ENCODE peak calls at places on chromosome 22, in six cellular contexts. X is HEK293T, S is A549, W is K562, D is GM12878, Z is HepG2. A is an unnamed sample.

GRCh38 chr22:49302530-49302929 is 525.1 kb downstream of the BRD1 start:
- DNase-seq in X (no peak), S (no peak), W (no peak), D (no peak), Z (no peak), A (no peak)

GRCh38 chr22:27283714-27284113 is 517.8 kb downstream of the MN1 start:
- DNase-seq in X (peak), S (no peak), W (peak), D (no peak), Z (no peak), A (peak)

GRCh38 chr22:37154925-37155712 is 5.4 kb upstream of the IL2RB start:
- DNase-seq in X (no peak), S (no peak), W (no peak), D (no peak), Z (no peak), A (no peak)

GRCh38 chr22:37681556-37682049 is 4.5 kb upstream of the NOL12 start:
- DNase-seq in X (peak), S (no peak), W (peak), D (no peak), Z (peak), A (peak)

GRCh38 chr22:35930933-35931332 is 97.7 kb downstream of the RBFOX2 start:
- DNase-seq in X (peak), S (peak), W (peak), D (peak), Z (peak), A (peak)

GRCh38 chr22:29202231-29203192 is 3.2 kb upstream of the EMID1 start:
- DNase-seq in X (no peak), S (peak), W (peak), D (peak), Z (peak), A (peak)

GRCh38 chr22:31134688-31135087 is 5.6 kb downstream of the PLA2G3 start:
- DNase-seq in X (no peak), S (no peak), W (no peak), D (no peak), Z (no peak), A (no peak)

GRCh38 chr22:41998361-41999261 is at the start of gene WBP2NL:
- DNase-seq in X (peak), S (peak), W (peak), D (peak), Z (no peak), A (peak)

GRCh38 chr22:37503850-37504249 is 15.4 kb downstream of the CARD10 start:
- DNase-seq in X (no peak), S (peak), W (no peak), D (no peak), Z (peak), A (no peak)

GRCh38 chr22:26702906-26703830 is 45.8 kb downstream of the MIAT start:
- DNase-seq in X (no peak), S (no peak), W (no peak), D (no peak), Z (no peak), A (peak)

GRCh38 chr22:18024276-18024939 is at the start of gene MICAL3:
- DNase-seq in X (peak), S (peak), W (peak), D (no peak), Z (no peak), A (peak)

DNA sequence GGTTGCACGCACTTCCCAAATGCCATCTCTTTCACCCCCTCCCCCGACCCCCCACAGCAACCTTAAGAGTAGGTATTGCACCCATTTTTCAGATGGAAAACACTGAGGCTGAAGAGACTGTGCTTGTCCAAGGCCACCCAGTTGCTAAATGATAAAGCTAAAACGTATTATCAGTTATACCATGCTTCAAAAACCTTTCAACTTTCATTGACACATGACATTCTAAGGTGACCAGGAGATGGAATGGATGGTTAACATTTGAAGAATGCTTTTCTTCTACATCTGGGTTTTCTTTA is 4.0 kb downstream of the TIMP3 start:
- DNase-seq in X (no peak), S (no peak), W (no peak), D (no peak), Z (no peak), A (no peak)
- TF ChIP-seq BHLHE40 in X (no peak), S (no peak), W (no peak), D (no peak), Z (no peak), A (no peak)

GRCh38 chr22:40531951-40532900 is 104.3 kb downstream of the MRTFA start:
- DNase-seq in X (no peak), S (no peak), W (no peak), D (no peak), Z (no peak), A (no peak)

GRCh38 chr22:40534379-40535188 is 101.9 kb downstream of the MRTFA start:
- DNase-seq in X (no peak), S (no peak), W (peak), D (peak), Z (no peak), A (peak)

GRCh38 chr22:40535189-40535512 is 101.4 kb downstream of the MRTFA start:
- DNase-seq in X (no peak), S (no peak), W (no peak), D (no peak), Z (no peak), A (no peak)

GRCh38 chr22:40535642-40536041 is 100.9 kb downstream of the MRTFA start:
- DNase-seq in X (no peak), S (no peak), W (no peak), D (no peak), Z (no peak), A (no peak)

DNA sequence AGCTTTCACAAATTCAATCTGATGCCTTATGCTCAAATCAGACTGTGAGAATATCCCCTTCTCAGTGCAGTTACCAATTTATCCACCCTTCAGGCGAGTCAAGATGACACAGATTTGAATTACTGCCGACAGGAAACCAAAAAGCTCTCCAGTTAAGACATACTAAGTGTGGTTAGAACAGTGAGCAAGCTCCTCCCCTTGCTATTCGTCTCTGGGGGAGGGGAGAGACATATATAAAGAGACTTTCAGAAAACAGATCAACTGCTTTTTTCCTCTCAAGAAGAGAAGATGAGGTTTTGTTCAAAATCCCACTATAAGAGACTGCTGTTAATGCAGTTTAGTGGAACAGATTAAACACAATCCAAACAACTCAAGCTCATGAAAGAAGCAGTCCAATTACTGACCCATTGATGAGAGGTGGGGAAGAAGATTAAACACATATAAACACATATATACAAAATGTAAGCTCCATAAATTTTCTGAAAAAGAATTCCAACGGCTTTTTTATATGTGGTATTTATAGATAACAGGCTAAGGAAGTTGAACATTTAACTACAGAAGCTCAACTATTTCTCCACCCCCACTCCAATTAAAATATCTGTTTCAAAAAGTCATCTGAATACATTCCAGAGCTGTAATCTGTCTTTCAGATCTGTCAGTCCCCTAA is 102.7 kb downstream of the MRTFA start:
- DNase-seq in X (peak), S (peak), W (peak), D (peak), Z (no peak), A (peak)
- TF ChIP-seq BHLHE40 in X (no peak), S (no peak), W (no peak), D (no peak), Z (no peak), A (no peak)

GRCh38 chr22:19772673-19773469 is 12.3 kb downstream of the TBX1 start:
- DNase-seq in X (no peak), S (no peak), W (peak), D (peak), Z (no peak), A (no peak)
- TF ChIP-seq BHLHE40 in X (no peak), S (no peak), W (no peak), D (peak), Z (no peak), A (no peak)

GRCh38 chr22:25548866-25549464 is 15.5 kb upstream of the GRK3 start:
- DNase-seq in X (no peak), S (no peak), W (no peak), D (no peak), Z (no peak), A (no peak)

GRCh38 chr22:25545677-25546076 is 18.8 kb upstream of the GRK3 start:
- DNase-seq in X (no peak), S (no peak), W (peak), D (no peak), Z (no peak), A (no peak)

GRCh38 chr22:25545117-25545516 is 19.4 kb upstream of the GRK3 start:
- DNase-seq in X (no peak), S (no peak), W (no peak), D (no peak), Z (no peak), A (no peak)

GRCh38 chr22:25546242-25546641 is 18.2 kb upstream of the GRK3 start:
- DNase-seq in X (no peak), S (no peak), W (no peak), D (no peak), Z (no peak), A (no peak)

DNA sequence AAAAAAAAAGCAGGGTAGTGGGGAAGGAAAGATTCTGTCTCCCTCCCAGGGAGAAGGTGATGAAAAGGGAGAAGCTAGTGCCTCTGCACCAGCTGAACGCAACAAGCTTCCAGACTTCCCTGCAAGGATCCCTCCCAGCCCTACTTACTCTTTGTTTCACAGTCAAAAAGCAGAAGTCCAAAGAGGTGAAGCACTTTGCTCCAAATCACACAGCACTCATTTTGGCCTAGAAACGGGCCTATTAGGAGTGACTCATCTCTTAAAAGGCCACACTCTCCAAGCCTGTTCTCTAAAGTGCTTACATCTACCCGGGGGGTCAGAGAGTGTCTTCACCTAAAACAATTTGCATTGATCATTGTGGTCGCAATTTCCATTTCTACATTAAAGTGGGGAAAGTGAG is 17.7 kb upstream of the GRK3 start:
- DNase-seq in X (no peak), S (no peak), W (no peak), D (no peak), Z (no peak), A (no peak)
- TF ChIP-seq BHLHE40 in X (no peak), S (no peak), W (no peak), D (no peak), Z (no peak), A (no peak)

GRCh38 chr22:21946262-21946925 is 6.3 kb downstream of the PPM1F start:
- DNase-seq in X (no peak), S (no peak), W (peak), D (no peak), Z (no peak), A (no peak)
- TF ChIP-seq BHLHE40 in X (no peak), S (no peak), W (peak), D (no peak), Z (no peak), A (no peak)

GRCh38 chr22:22398530-22399327 is 109.8 kb downstream of the ZNF280B start:
- DNase-seq in X (no peak), S (no peak), W (no peak), D (no peak), Z (no peak), A (no peak)

GRCh38 chr22:22396741-22397291 is 111.7 kb downstream of the ZNF280B start:
- DNase-seq in X (no peak), S (no peak), W (no peak), D (no peak), Z (no peak), A (no peak)

GRCh38 chr22:22397292-22397870 is 111.2 kb downstream of the ZNF280B start:
- DNase-seq in X (no peak), S (peak), W (peak), D (no peak), Z (peak), A (no peak)

GRCh38 chr22:22400099-22400498 is 108.4 kb downstream of the ZNF280B start:
- DNase-seq in X (no peak), S (no peak), W (no peak), D (no peak), Z (no peak), A (no peak)

DNA sequence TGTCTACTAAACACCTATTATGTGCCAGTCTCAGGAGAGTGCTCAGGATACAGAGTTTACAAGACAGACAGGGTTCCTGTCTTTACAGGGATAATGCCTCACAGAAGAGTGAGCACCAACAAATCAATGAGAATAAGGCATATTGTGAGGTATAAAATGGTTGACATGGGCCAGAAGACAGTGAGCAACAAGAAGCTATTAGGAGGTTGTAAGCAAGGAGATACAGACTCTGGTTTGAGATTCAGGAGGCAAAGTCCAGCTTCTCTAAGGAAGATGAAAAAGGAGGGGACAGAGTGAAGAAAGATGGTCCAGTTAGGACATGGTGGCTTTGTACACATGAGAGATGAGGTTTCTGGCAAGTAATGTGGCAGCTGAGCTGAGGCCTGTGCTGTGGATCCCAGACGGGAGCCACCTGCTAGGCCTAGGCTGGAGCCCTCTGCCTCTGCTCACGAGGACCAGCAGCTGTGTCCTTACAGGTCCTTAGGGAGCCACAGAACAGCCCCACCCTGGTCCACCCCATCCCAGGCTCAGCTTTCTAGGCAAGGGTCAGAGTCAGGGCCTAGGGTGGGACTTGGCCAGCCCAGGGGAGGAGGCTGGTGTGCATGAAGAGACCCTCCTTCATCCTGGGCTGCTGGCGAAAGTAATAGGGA is 110.5 kb downstream of the ZNF280B start:
- DNase-seq in X (no peak), S (no peak), W (no peak), D (no peak), Z (no peak), A (no peak)
- TF ChIP-seq BHLHE40 in X (no peak), S (no peak), W (no peak), D (no peak), Z (no peak), A (no peak)

DNA sequence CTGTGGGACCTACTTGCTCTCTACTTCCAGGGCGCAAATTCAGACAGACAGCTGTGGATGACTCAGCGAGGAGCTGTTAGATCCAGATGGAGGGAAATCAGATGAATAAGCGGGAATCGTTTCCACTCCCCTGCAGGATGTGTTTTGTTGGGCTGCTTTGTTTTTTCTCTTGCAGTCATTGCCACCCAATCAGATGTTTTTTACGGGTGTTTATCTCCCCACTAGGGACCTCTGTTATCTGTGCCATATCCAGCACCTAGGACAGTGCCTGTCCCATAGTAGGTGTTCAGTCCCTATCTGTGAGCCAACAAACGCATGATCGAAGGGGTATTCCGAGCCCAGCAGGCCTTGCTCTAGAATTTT is 51.1 kb upstream of the PARVG start:
- DNase-seq in X (no peak), S (no peak), W (peak), D (no peak), Z (no peak), A (peak)
- TF ChIP-seq BHLHE40 in X (no peak), S (no peak), W (no peak), D (no peak), Z (no peak), A (no peak)

A was measured in IMR-90.